ENCODE peak calls at places on chromosomes 2 and 18, in eight cellular contexts. One of them, this sample, is unnamed.

GRCh38 chr18:47815486-47816270 is 114.8 kb downstream of the SMAD2 start:
- DNase-seq in GM12865: peak; percentile 18
- DNase-seq in AG09309: no peak
- DNase-seq in fibroblast of pulmonary artery: peak; percentile 59
- DNase-seq in brain microvascular endothelial cell: no peak
- DNase-seq in cardiac muscle cell: peak; percentile 4
- DNase-seq in osteoblast: no peak
- DNase-seq in MM.1S: no peak
- DNase-seq in this sample: no peak

GRCh38 chr2:20618468-20618885 is 32.4 kb downstream of the HS1BP3 start:
- DNase-seq in GM12865: no peak
- DNase-seq in AG09309: no peak
- DNase-seq in fibroblast of pulmonary artery: peak; percentile 63
- DNase-seq in brain microvascular endothelial cell: no peak
- DNase-seq in cardiac muscle cell: no peak
- DNase-seq in osteoblast: peak; percentile 85
- DNase-seq in MM.1S: no peak
- DNase-seq in this sample: no peak

GRCh38 chr18:8020133-8020846 is 453.2 kb downstream of the PTPRM start:
- DNase-seq in GM12865: no peak
- DNase-seq in AG09309: no peak
- DNase-seq in fibroblast of pulmonary artery: no peak
- DNase-seq in brain microvascular endothelial cell: no peak
- DNase-seq in cardiac muscle cell: no peak
- DNase-seq in osteoblast: no peak
- DNase-seq in MM.1S: no peak
- DNase-seq in this sample: no peak

GRCh38 chr2:102848366-102848839 is 86.6 kb downstream of the TMEM182 start:
- DNase-seq in GM12865: peak; percentile 8
- DNase-seq in AG09309: no peak
- DNase-seq in fibroblast of pulmonary artery: peak; percentile 38
- DNase-seq in brain microvascular endothelial cell: peak; percentile 36
- DNase-seq in cardiac muscle cell: peak; percentile 92
- DNase-seq in osteoblast: peak; percentile 93
- DNase-seq in MM.1S: no peak
- DNase-seq in this sample: peak; percentile 75

GRCh38 chr2:222671259-222672067 is at the start of gene MOGAT1:
- DNase-seq in GM12865: no peak
- DNase-seq in AG09309: no peak
- DNase-seq in fibroblast of pulmonary artery: peak; percentile 7
- DNase-seq in brain microvascular endothelial cell: no peak
- DNase-seq in cardiac muscle cell: peak; percentile 65
- DNase-seq in osteoblast: peak; percentile 90
- DNase-seq in MM.1S: no peak
- DNase-seq in this sample: no peak

GRCh38 chr2:114261366-114261765 is 181.1 kb upstream of the DPP10 start:
- DNase-seq in GM12865: no peak
- DNase-seq in AG09309: no peak
- DNase-seq in fibroblast of pulmonary artery: no peak
- DNase-seq in brain microvascular endothelial cell: no peak
- DNase-seq in cardiac muscle cell: no peak
- DNase-seq in osteoblast: no peak
- DNase-seq in MM.1S: no peak
- DNase-seq in this sample: peak; percentile 50

GRCh38 chr2:1625281-1626001 is 118.9 kb downstream of the PXDN start:
- DNase-seq in GM12865: no peak
- DNase-seq in AG09309: no peak
- DNase-seq in fibroblast of pulmonary artery: peak; percentile 81
- DNase-seq in brain microvascular endothelial cell: peak; percentile 61
- DNase-seq in cardiac muscle cell: no peak
- DNase-seq in osteoblast: peak; percentile 87
- DNase-seq in MM.1S: no peak
- DNase-seq in this sample: peak; percentile 40

GRCh38 chr2:142992843-142993242 is 115.4 kb downstream of the KYNU start:
- DNase-seq in GM12865: no peak
- DNase-seq in AG09309: no peak
- DNase-seq in fibroblast of pulmonary artery: peak; percentile 6
- DNase-seq in brain microvascular endothelial cell: no peak
- DNase-seq in cardiac muscle cell: no peak
- DNase-seq in osteoblast: no peak
- DNase-seq in MM.1S: no peak
- DNase-seq in this sample: no peak

GRCh38 chr2:206083602-206084467 is 2.1 kb downstream of the INO80D start:
- DNase-seq in GM12865: peak; percentile 67
- DNase-seq in AG09309: no peak
- DNase-seq in fibroblast of pulmonary artery: no peak
- DNase-seq in brain microvascular endothelial cell: no peak
- DNase-seq in cardiac muscle cell: peak; percentile 32
- DNase-seq in osteoblast: peak; percentile 73
- DNase-seq in MM.1S: peak; percentile 55
- DNase-seq in this sample: peak; percentile 24

GRCh38 chr2:223526106-223526505 is 76.1 kb downstream of the SCG2 start:
- DNase-seq in GM12865: no peak
- DNase-seq in AG09309: no peak
- DNase-seq in fibroblast of pulmonary artery: no peak
- DNase-seq in brain microvascular endothelial cell: no peak
- DNase-seq in cardiac muscle cell: peak; percentile 23
- DNase-seq in osteoblast: no peak
- DNase-seq in MM.1S: no peak
- DNase-seq in this sample: no peak

GRCh38 chr2:8609357-8609804 is 72.5 kb upstream of the ID2 start:
- DNase-seq in GM12865: no peak
- DNase-seq in AG09309: no peak
- DNase-seq in fibroblast of pulmonary artery: no peak
- DNase-seq in brain microvascular endothelial cell: no peak
- DNase-seq in cardiac muscle cell: peak; percentile 90
- DNase-seq in osteoblast: peak; percentile 85
- DNase-seq in MM.1S: no peak
- DNase-seq in this sample: peak; percentile 19

GRCh38 chr2:41932241-41933034 is 115.4 kb upstream of the PKDCC start:
- DNase-seq in GM12865: no peak
- DNase-seq in AG09309: no peak
- DNase-seq in fibroblast of pulmonary artery: peak; percentile 94
- DNase-seq in brain microvascular endothelial cell: peak; percentile 92
- DNase-seq in cardiac muscle cell: peak; percentile 60
- DNase-seq in osteoblast: no peak
- DNase-seq in MM.1S: no peak
- DNase-seq in this sample: peak; percentile 100

GRCh38 chr2:229340086-229340760 is 69.1 kb upstream of the PID1 start:
- DNase-seq in GM12865: no peak
- DNase-seq in AG09309: peak; percentile 20
- DNase-seq in fibroblast of pulmonary artery: no peak
- DNase-seq in brain microvascular endothelial cell: no peak
- DNase-seq in cardiac muscle cell: no peak
- DNase-seq in osteoblast: no peak
- DNase-seq in MM.1S: no peak
- DNase-seq in this sample: peak; percentile 14

GRCh38 chr2:38095996-38096861 is 20.3 kb upstream of the CYP1B1 start:
- DNase-seq in GM12865: no peak
- DNase-seq in AG09309: no peak
- DNase-seq in fibroblast of pulmonary artery: no peak
- DNase-seq in brain microvascular endothelial cell: no peak
- DNase-seq in cardiac muscle cell: peak; percentile 18
- DNase-seq in osteoblast: no peak
- DNase-seq in MM.1S: no peak
- DNase-seq in this sample: no peak

GRCh38 chr2:190809876-190810525 is 70.6 kb upstream of the GLS start:
- DNase-seq in GM12865: no peak
- DNase-seq in AG09309: no peak
- DNase-seq in fibroblast of pulmonary artery: no peak
- DNase-seq in brain microvascular endothelial cell: no peak
- DNase-seq in cardiac muscle cell: no peak
- DNase-seq in osteoblast: no peak
- DNase-seq in MM.1S: no peak
- DNase-seq in this sample: no peak

GRCh38 chr2:209688388-209688787 is 83.2 kb upstream of the UNC80 start:
- DNase-seq in GM12865: no peak
- DNase-seq in AG09309: no peak
- DNase-seq in fibroblast of pulmonary artery: no peak
- DNase-seq in brain microvascular endothelial cell: no peak
- DNase-seq in cardiac muscle cell: no peak
- DNase-seq in osteoblast: no peak
- DNase-seq in MM.1S: no peak
- DNase-seq in this sample: no peak

DNA sequence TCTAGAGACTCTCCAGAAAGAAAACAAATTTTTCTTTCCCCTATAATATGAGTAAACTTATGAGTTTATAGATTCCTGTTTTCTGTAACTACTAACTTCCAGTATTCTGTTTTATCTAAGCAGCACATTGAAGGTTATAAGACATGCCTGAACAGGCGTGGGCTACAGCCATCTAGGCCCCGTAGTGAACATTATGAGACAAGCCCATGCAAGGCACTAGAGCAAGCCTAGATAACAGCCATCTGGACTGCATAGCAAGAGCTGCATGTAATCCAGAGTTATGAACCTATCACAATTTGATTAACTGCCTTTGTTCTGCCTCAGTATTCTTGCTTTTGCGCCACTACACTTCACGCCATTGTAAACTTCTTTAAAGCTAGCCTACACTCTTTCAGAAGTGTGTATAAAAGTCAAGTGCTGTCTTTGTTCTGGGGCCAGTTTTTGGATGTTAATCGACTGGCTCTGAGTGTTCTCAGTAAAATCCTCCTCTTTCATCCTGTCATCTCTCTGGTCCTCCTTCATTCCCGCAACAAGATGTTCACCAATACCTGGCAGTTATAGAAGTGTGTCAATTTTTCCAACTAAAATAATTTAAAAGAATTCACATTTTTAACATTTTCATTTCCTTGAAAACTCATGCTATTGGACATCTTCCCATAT is 3.0 kb upstream of the SULT1C3 start:
- DNase-seq in GM12865: no peak
- DNase-seq in AG09309: no peak
- DNase-seq in fibroblast of pulmonary artery: no peak
- DNase-seq in brain microvascular endothelial cell: no peak
- DNase-seq in cardiac muscle cell: no peak
- DNase-seq in osteoblast: no peak
- DNase-seq in MM.1S: no peak
- DNase-seq in this sample: no peak
- H3K4me3 ChIP-seq in GM12865: no peak overlapping the region
- H3K4me3 ChIP-seq in AG09309: no peak overlapping the region
- H3K4me3 ChIP-seq in fibroblast of pulmonary artery: no peak overlapping the region
- H3K4me3 ChIP-seq in brain microvascular endothelial cell: no peak overlapping the region
- H3K4me3 ChIP-seq in cardiac muscle cell: no peak overlapping the region
- H3K4me3 ChIP-seq in osteoblast: no peak overlapping the region
- H3K4me3 ChIP-seq in MM.1S: no peak overlapping the region
- H3K4me3 ChIP-seq in this sample: no peak overlapping the region

GRCh38 chr2:203934006-203934632 is 2.4 kb upstream of the ICOS start:
- DNase-seq in GM12865: no peak
- DNase-seq in AG09309: no peak
- DNase-seq in fibroblast of pulmonary artery: no peak
- DNase-seq in brain microvascular endothelial cell: no peak
- DNase-seq in cardiac muscle cell: no peak
- DNase-seq in osteoblast: no peak
- DNase-seq in MM.1S: no peak
- DNase-seq in this sample: no peak
- H3K4me3 ChIP-seq in GM12865: no peak overlapping the region
- H3K4me3 ChIP-seq in AG09309: no peak overlapping the region
- H3K4me3 ChIP-seq in fibroblast of pulmonary artery: no peak overlapping the region
- H3K4me3 ChIP-seq in brain microvascular endothelial cell: no peak overlapping the region
- H3K4me3 ChIP-seq in cardiac muscle cell: no peak overlapping the region
- H3K4me3 ChIP-seq in osteoblast: no peak overlapping the region
- H3K4me3 ChIP-seq in MM.1S: no peak overlapping the region
- H3K4me3 ChIP-seq in this sample: no peak overlapping the region

GRCh38 chr2:174327559-174327897 is 7.2 kb upstream of the SP9 start:
- DNase-seq in GM12865: no peak
- DNase-seq in AG09309: no peak
- DNase-seq in fibroblast of pulmonary artery: no peak
- DNase-seq in brain microvascular endothelial cell: no peak
- DNase-seq in cardiac muscle cell: no peak
- DNase-seq in osteoblast: peak; percentile 21
- DNase-seq in MM.1S: no peak
- DNase-seq in this sample: no peak
- H3K4me3 ChIP-seq in GM12865: no peak overlapping the region
- H3K4me3 ChIP-seq in AG09309: no peak overlapping the region
- H3K4me3 ChIP-seq in fibroblast of pulmonary artery: no peak overlapping the region
- H3K4me3 ChIP-seq in brain microvascular endothelial cell: no peak overlapping the region
- H3K4me3 ChIP-seq in cardiac muscle cell: peak overlapping the region; percentile 33
- H3K4me3 ChIP-seq in osteoblast: no peak overlapping the region
- H3K4me3 ChIP-seq in MM.1S: no peak overlapping the region
- H3K4me3 ChIP-seq in this sample: no peak overlapping the region

GRCh38 chr18:55586841-55587240 is 1.2 kb downstream of the TCF4 start:
- DNase-seq in GM12865: peak; percentile 13
- DNase-seq in AG09309: no peak
- DNase-seq in fibroblast of pulmonary artery: peak; percentile 66
- DNase-seq in brain microvascular endothelial cell: peak; percentile 16
- DNase-seq in cardiac muscle cell: no peak
- DNase-seq in osteoblast: peak; percentile 57
- DNase-seq in MM.1S: no peak
- DNase-seq in this sample: peak; percentile 45

GRCh38 chr18:55587341-55588000 is 521 bp downstream of the TCF4 start:
- DNase-seq in GM12865: peak; percentile 38
- DNase-seq in AG09309: no peak
- DNase-seq in fibroblast of pulmonary artery: peak; percentile 67
- DNase-seq in brain microvascular endothelial cell: peak; percentile 14
- DNase-seq in cardiac muscle cell: peak; percentile 28
- DNase-seq in osteoblast: peak; percentile 59
- DNase-seq in MM.1S: peak; percentile 19
- DNase-seq in this sample: peak; percentile 39

GRCh38 chr18:55585586-55586521 is 2.1 kb downstream of the TCF4 start:
- DNase-seq in GM12865: no peak
- DNase-seq in AG09309: no peak
- DNase-seq in fibroblast of pulmonary artery: peak; percentile 43
- DNase-seq in brain microvascular endothelial cell: no peak
- DNase-seq in cardiac muscle cell: no peak
- DNase-seq in osteoblast: no peak
- DNase-seq in MM.1S: no peak
- DNase-seq in this sample: no peak

GRCh38 chr18:55582325-55582724 is 5.7 kb downstream of the TCF4 start:
- DNase-seq in GM12865: no peak
- DNase-seq in AG09309: no peak
- DNase-seq in fibroblast of pulmonary artery: no peak
- DNase-seq in brain microvascular endothelial cell: no peak
- DNase-seq in cardiac muscle cell: no peak
- DNase-seq in osteoblast: no peak
- DNase-seq in MM.1S: no peak
- DNase-seq in this sample: no peak

GRCh38 chr18:55585050-55585449 is 2.9 kb downstream of the TCF4 start:
- DNase-seq in GM12865: no peak
- DNase-seq in AG09309: no peak
- DNase-seq in fibroblast of pulmonary artery: no peak
- DNase-seq in brain microvascular endothelial cell: no peak
- DNase-seq in cardiac muscle cell: no peak
- DNase-seq in osteoblast: no peak
- DNase-seq in MM.1S: no peak
- DNase-seq in this sample: no peak
- H3K4me3 ChIP-seq in GM12865: no peak overlapping the region
- H3K4me3 ChIP-seq in AG09309: no peak overlapping the region
- H3K4me3 ChIP-seq in fibroblast of pulmonary artery: peak overlapping the region; percentile 69
- H3K4me3 ChIP-seq in brain microvascular endothelial cell: no peak overlapping the region
- H3K4me3 ChIP-seq in cardiac muscle cell: no peak overlapping the region
- H3K4me3 ChIP-seq in osteoblast: peak overlapping the region; percentile 80
- H3K4me3 ChIP-seq in MM.1S: no peak overlapping the region
- H3K4me3 ChIP-seq in this sample: no peak overlapping the region

DNA sequence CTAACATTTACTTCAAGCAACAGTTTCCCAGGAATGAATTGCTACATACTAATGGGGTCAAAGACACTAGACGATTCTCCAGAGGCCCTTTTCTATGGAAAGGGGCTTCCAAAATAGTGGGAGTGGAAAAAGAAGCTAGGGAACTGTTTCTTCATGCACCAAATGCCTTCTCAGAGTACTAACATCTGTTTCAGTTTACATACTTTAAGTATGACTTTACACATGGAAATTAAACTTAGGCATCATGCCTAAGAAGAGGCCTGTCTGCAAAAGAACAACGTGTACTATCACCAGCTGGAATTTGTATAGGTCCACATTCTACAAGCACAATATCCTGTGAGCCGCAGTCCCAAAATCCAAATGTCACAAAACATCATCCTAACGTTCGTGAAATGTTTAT is 29.4 kb upstream of the WDR75 start:
- DNase-seq in GM12865: no peak
- DNase-seq in AG09309: peak; percentile 78
- DNase-seq in fibroblast of pulmonary artery: peak; percentile 95
- DNase-seq in brain microvascular endothelial cell: peak; percentile 61
- DNase-seq in cardiac muscle cell: no peak
- DNase-seq in osteoblast: peak; percentile 54
- DNase-seq in MM.1S: no peak
- DNase-seq in this sample: no peak
- H3K4me3 ChIP-seq in GM12865: no peak overlapping the region
- H3K4me3 ChIP-seq in AG09309: no peak overlapping the region
- H3K4me3 ChIP-seq in fibroblast of pulmonary artery: no peak overlapping the region
- H3K4me3 ChIP-seq in brain microvascular endothelial cell: no peak overlapping the region
- H3K4me3 ChIP-seq in cardiac muscle cell: no peak overlapping the region
- H3K4me3 ChIP-seq in osteoblast: no peak overlapping the region
- H3K4me3 ChIP-seq in MM.1S: no peak overlapping the region
- H3K4me3 ChIP-seq in this sample: no peak overlapping the region

This sample was measured in SJCRH30.